ENCODE peak calls at places on chromosomes 11 and 22, in nine cellular contexts. U is HCT116, I is stomach, N is transverse colon, R is esophagus muscularis mucosa, A is prostate gland, K is sigmoid colon, Q is endothelial cell of umbilical vein, X is breast epithelium. C is an unnamed sample.

GRCh38 chr22:30877662-30878515 is 90.7 kb downstream of the MORC2 start:
- DNase-seq in U (no peak), I (no peak), N (no peak), R (no peak), A (no peak), K (peak), Q (no peak), X (no peak), C (peak)

GRCh38 chr22:40251106-40251505 is 73.4 kb downstream of the TNRC6B start:
- DNase-seq in U (no peak), I (no peak), N (no peak), R (no peak), A (no peak), K (no peak), Q (no peak), X (no peak), C (no peak)

GRCh38 chr22:50525991-50526848 is 822 bp upstream of the SCO2 start:
- DNase-seq in U (no peak), I (peak), N (peak), R (no peak), A (peak), K (peak), Q (peak), X (peak), C (peak)

GRCh38 chr11:72720806-72721205 is 31.4 kb downstream of the ARAP1 start:
- DNase-seq in U (no peak), I (no peak), N (no peak), R (no peak), A (no peak), K (no peak), Q (peak), X (no peak), C (no peak)

GRCh38 chr11:96842731-96843130 is 452.9 kb downstream of the JRKL start:
- DNase-seq in U (no peak), I (no peak), N (no peak), R (no peak), A (no peak), K (no peak), Q (no peak), X (no peak), C (no peak)

GRCh38 chr11:59548309-59548656 is 36.9 kb downstream of the OR4D9 start:
- DNase-seq in U (no peak), I (no peak), N (no peak), R (no peak), A (no peak), K (no peak), Q (no peak), X (no peak), C (no peak)

GRCh38 chr11:11583801-11584445 is 37.9 kb downstream of the GALNT18 start:
- DNase-seq in U (no peak), I (no peak), N (no peak), R (no peak), A (no peak), K (no peak), Q (no peak), X (no peak), C (no peak)

GRCh38 chr22:44260216-44261035 is 52.3 kb downstream of the SHISAL1 start:
- DNase-seq in U (no peak), I (no peak), N (no peak), R (no peak), A (no peak), K (peak), Q (no peak), X (no peak), C (peak)

GRCh38 chr11:83612891-83613766 is 327.0 kb upstream of the CCDC90B start:
- DNase-seq in U (no peak), I (no peak), N (no peak), R (no peak), A (no peak), K (no peak), Q (no peak), X (no peak), C (no peak)

GRCh38 chr11:96267490-96268010 is 75.4 kb downstream of the MAML2 start:
- DNase-seq in U (no peak), I (no peak), N (no peak), R (no peak), A (no peak), K (no peak), Q (no peak), X (no peak), C (no peak)

GRCh38 chr22:41237707-41238569 is 2.8 kb downstream of the CHADL start:
- DNase-seq in U (no peak), I (peak), N (peak), R (no peak), A (peak), K (peak), Q (peak), X (peak), C (peak)

GRCh38 chr11:134574947-134575346 is 162.9 kb upstream of the B3GAT1 start:
- DNase-seq in U (no peak), I (no peak), N (no peak), R (peak), A (no peak), K (peak), Q (no peak), X (no peak), C (peak)

GRCh38 chr11:60880635-60881282 is 13.4 kb downstream of the ZP1 start:
- DNase-seq in U (no peak), I (no peak), N (no peak), R (no peak), A (peak), K (no peak), Q (no peak), X (no peak), C (no peak)

GRCh38 chr22:23285734-23286133 is 105.4 kb downstream of the BCR start:
- DNase-seq in U (no peak), I (no peak), N (no peak), R (no peak), A (no peak), K (no peak), Q (no peak), X (no peak), C (no peak)

GRCh38 chr22:19396934-19397728 is 34.4 kb downstream of the HIRA start:
- DNase-seq in U (no peak), I (no peak), N (no peak), R (no peak), A (no peak), K (no peak), Q (no peak), X (no peak), C (no peak)

GRCh38 chr11:19345519-19345847 is 104.7 kb upstream of the E2F8 start:
- DNase-seq in U (no peak), I (no peak), N (no peak), R (no peak), A (no peak), K (no peak), Q (no peak), X (no peak), C (peak)

GRCh38 chr11:10618490-10618889 is 50.0 kb upstream of the LYVE1 start:
- DNase-seq in U (no peak), I (no peak), N (no peak), R (peak), A (no peak), K (peak), Q (no peak), X (no peak), C (no peak)

DNA sequence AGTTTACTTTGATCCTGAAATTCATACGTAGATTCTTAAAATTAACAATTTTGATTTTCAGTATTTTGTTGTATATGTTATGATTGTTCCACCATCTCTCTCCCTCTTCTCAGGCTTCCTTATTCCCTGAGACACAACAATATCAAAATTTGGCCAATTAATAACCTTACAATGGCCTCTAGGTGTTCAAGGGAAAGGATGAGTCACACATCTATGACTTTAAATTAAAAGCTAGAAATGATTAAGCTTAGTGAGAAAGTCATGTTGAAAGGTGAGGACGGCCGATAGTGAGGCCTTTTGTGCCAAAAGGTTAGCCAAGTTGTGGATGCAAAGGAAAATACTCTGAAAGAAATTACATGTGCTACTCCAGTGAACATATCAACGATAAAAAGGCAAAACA is 5.5 kb upstream of the OR52J3 start:
- DNase-seq in U (no peak), I (no peak), N (no peak), R (no peak), A (no peak), K (no peak), Q (no peak), X (no peak), C (no peak)
- TF ChIP-seq POLR2A in U (no peak), I (no peak), N (no peak), R (no peak), A (no peak), K (no peak), Q (no peak), X (no peak), C (no peak)

GRCh38 chr11:93608280-93608862 is 53.1 kb upstream of the CEP295 start:
- DNase-seq in U (no peak), I (no peak), N (no peak), R (no peak), A (no peak), K (no peak), Q (no peak), X (no peak), C (no peak)

GRCh38 chr11:93613432-93613831 is 48.0 kb upstream of the CEP295 start:
- DNase-seq in U (no peak), I (no peak), N (no peak), R (no peak), A (no peak), K (no peak), Q (no peak), X (no peak), C (no peak)

GRCh38 chr11:93611836-93612677 is 49.4 kb upstream of the CEP295 start:
- DNase-seq in U (no peak), I (peak), N (peak), R (no peak), A (no peak), K (no peak), Q (no peak), X (no peak), C (no peak)

GRCh38 chr11:93614111-93614784 is 47.2 kb upstream of the CEP295 start:
- DNase-seq in U (peak), I (no peak), N (no peak), R (no peak), A (no peak), K (no peak), Q (no peak), X (no peak), C (no peak)
- TF ChIP-seq CTCF in U (peak), I (no peak), N (no peak), R (no peak), A (no peak), K (no peak), Q (no peak), X (no peak), C (no peak)

GRCh38 chr22:46110215-46110614 is 40.1 kb upstream of the PPARA start:
- DNase-seq in U (no peak), I (no peak), N (no peak), R (no peak), A (no peak), K (peak), Q (no peak), X (no peak), C (no peak)

GRCh38 chr22:46111645-46112306 is 38.5 kb upstream of the PPARA start:
- DNase-seq in U (no peak), I (no peak), N (no peak), R (no peak), A (no peak), K (no peak), Q (no peak), X (no peak), C (no peak)

GRCh38 chr22:46113110-46113909 is 37.0 kb upstream of the PPARA start:
- DNase-seq in U (no peak), I (no peak), N (no peak), R (no peak), A (no peak), K (no peak), Q (no peak), X (no peak), C (no peak)

GRCh38 chr22:46113910-46114517 is 36.3 kb upstream of the PPARA start:
- DNase-seq in U (no peak), I (no peak), N (no peak), R (no peak), A (no peak), K (peak), Q (no peak), X (no peak), C (no peak)

GRCh38 chr22:46112405-46112804 is 37.9 kb upstream of the PPARA start:
- DNase-seq in U (no peak), I (no peak), N (no peak), R (no peak), A (no peak), K (no peak), Q (no peak), X (no peak), C (no peak)
- TF ChIP-seq POLR2AphosphoS5 in U (no peak), I (no peak), N (no peak), R (no peak), A (no peak), K (no peak), Q (no peak), X (no peak), C (no peak)

DNA sequence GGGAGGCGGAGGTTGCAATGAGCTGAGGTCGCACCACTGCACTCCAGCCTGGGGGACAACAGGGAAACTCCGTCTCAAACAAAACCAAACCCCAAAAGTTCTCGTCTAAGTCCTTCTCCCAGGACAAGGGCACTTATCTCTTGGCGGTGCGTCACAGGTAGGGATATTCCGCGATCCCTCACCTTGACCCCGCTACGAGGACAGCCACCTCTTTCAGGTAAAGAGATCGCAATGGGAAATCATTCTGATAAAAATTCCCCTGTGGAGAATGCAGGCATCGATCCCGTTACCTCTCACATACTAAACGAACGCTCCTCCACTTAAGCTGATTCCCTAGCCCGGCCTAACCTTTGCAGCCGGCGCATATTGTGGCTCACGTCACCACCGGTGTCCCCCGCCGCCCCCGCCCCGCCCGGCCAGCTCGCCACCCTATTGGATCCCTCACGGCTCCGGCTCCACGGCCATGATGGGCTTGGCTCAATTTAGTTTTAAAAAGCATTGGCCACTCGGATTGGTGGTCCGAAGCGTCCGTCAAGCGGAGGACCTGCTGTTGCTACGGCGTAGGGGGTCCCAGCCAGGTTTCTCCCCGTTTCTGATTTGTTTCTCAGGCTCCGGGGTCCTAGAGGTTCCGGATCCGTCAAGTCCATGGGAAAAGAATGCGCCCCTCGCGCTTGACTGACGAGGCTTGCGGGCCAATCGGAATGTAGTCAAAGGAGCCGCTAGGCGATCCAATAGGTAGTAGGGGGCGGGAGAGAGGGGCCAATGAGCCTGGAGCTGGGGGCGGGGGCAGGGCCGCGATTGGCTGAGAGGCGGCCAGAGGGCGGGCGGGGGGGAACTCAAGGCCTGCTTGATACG is 439 bp upstream of the PPP6R3 start:
- DNase-seq in U (peak), I (peak), N (peak), R (peak), A (peak), K (peak), Q (peak), X (peak), C (peak)
- TF ChIP-seq POLR2A in U (no peak), I (no peak), N (no peak), R (no peak), A (no peak), K (no peak), Q (no peak), X (no peak), C (no peak)

GRCh38 chr11:27693398-27693797 is 6.9 kb downstream of the BDNF start:
- DNase-seq in U (no peak), I (no peak), N (no peak), R (no peak), A (no peak), K (no peak), Q (no peak), X (no peak), C (no peak)

GRCh38 chr11:27696112-27696511 is 4.1 kb downstream of the BDNF start:
- DNase-seq in U (no peak), I (no peak), N (no peak), R (no peak), A (no peak), K (no peak), Q (peak), X (no peak), C (no peak)

GRCh38 chr11:27697679-27698275 is 2.5 kb downstream of the BDNF start:
- DNase-seq in U (no peak), I (no peak), N (no peak), R (no peak), A (no peak), K (no peak), Q (peak), X (no peak), C (no peak)

GRCh38 chr11:27696961-27697360 is 3.3 kb downstream of the BDNF start:
- DNase-seq in U (no peak), I (no peak), N (no peak), R (no peak), A (no peak), K (no peak), Q (peak), X (no peak), C (no peak)

DNA sequence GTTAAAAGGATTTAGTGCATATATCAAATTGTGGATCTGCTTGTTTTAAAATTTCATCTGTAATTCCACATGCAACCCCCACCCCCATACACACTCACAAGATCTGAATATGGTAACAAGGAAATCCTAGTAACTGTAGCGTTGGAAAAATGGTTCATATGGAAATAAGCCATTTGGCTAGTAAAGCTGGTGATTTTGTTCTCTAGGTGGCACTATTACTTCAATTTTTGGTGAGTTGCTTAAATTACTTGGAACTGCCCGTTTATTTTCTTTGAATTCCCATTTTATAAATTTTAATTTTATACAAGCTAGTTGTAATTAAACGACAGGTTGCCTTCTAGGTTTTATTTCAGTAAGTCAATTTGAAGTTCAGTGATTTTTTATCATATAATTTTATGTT is 5.3 kb downstream of the BDNF start:
- DNase-seq in U (no peak), I (no peak), N (no peak), R (no peak), A (no peak), K (no peak), Q (peak), X (no peak), C (no peak)
- TF ChIP-seq CTCF in U (peak), I (no peak), N (peak), R (no peak), A (no peak), K (no peak), Q (peak), X (no peak), C (no peak)

DNA sequence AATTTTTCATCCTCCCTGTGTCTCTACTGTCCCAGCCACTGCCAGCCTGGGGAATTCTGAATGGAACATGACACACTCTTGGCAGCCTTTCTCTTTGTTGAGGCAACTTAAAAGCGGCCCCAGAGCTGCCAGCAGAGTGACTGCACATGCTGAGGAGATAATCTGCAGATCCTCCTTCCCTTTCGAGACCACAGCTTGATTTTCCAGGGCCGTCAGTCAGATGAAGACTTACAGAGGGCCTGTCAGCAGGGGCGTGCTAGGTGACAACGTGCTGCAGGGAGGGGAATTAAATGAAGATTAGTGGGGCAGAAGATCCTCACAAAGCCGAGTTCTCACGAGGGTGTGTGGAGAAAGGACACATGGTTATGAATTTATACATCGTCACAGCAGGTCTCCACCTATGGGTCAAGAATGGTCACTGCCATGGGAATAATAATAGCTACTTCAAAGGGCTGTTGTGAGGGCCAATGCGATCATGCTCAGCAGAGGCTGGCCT is 193.5 kb upstream of the PITPNB start:
- DNase-seq in U (peak), I (no peak), N (no peak), R (no peak), A (no peak), K (peak), Q (peak), X (no peak), C (no peak)
- TF ChIP-seq POLR2AphosphoS5 in U (no peak), I (no peak), N (no peak), R (no peak), A (no peak), K (peak), Q (no peak), X (no peak), C (no peak)

GRCh38 chr11:70825893-70826540 is 426.4 kb downstream of the SHANK2 start:
- DNase-seq in U (no peak), I (no peak), N (no peak), R (no peak), A (no peak), K (no peak), Q (no peak), X (no peak), C (no peak)
- TF ChIP-seq POLR2A in U (no peak), I (no peak), N (no peak), R (no peak), A (no peak), K (no peak), Q (no peak), X (no peak), C (no peak)

DNA sequence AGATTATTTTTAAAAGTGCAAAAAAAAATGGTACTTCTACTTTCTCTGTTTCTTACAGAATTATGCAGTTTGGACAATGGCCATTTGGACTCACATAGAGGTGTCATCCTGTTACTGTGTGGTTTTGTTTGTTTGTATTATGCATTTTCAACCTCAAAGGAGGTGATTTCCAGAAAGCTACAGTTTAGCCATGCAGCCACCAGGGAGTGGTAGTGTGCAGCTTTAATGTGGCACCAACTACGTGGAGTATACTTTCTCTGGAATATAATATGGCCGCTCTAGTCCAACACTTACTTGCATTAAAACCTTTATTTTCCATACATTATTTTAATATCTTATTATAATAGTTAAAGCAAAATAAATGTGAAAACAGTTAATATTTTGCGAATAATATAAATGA is 469.9 kb upstream of the KIRREL3 start:
- DNase-seq in U (no peak), I (no peak), N (peak), R (no peak), A (no peak), K (no peak), Q (peak), X (no peak), C (no peak)
- TF ChIP-seq CTCF in U (no peak), I (no peak), N (no peak), R (peak), A (no peak), K (no peak), Q (peak), X (no peak), C (peak)

GRCh38 chr11:44684886-44685285 is 41.9 kb upstream of the TSPAN18 start:
- DNase-seq in U (no peak), I (no peak), N (no peak), R (no peak), A (no peak), K (no peak), Q (no peak), X (no peak), C (peak)
- TF ChIP-seq POLR2AphosphoS5 in U (no peak), I (no peak), N (no peak), R (no peak), A (no peak), K (no peak), Q (no peak), X (no peak), C (no peak)